ENCODE peak calls at places on chromosomes 12 and 14, in four cellular contexts. One of them, this sample, is unnamed.

GRCh38 chr12:53560386-53560785 is 53.1 kb upstream of the NPFF start:
- DNase-seq in coronary artery: no peak
- DNase-seq in dorsolateral prefrontal cortex: no peak
- DNase-seq in tibial artery: no peak
- DNase-seq in this sample: no peak

GRCh38 chr14:67665886-67666285 is 8.5 kb downstream of the VTI1B start:
- DNase-seq in dorsolateral prefrontal cortex: no peak
- DNase-seq in coronary artery: no peak
- DNase-seq in tibial artery: no peak
- DNase-seq in this sample: no peak

GRCh38 chr14:105525861-105526780 is at the start of gene TMEM121:
- DNase-seq in coronary artery: no peak
- DNase-seq in dorsolateral prefrontal cortex: no peak
- DNase-seq in tibial artery: peak; percentile 64
- DNase-seq in this sample: peak; percentile 59

GRCh38 chr12:4045433-4045760 is 172.2 kb upstream of the PARP11 start:
- DNase-seq in dorsolateral prefrontal cortex: no peak
- DNase-seq in coronary artery: no peak
- DNase-seq in tibial artery: no peak
- DNase-seq in this sample: no peak

GRCh38 chr12:98838282-98838681 is 193.2 kb downstream of the APAF1 start:
- DNase-seq in dorsolateral prefrontal cortex: no peak
- DNase-seq in tibial artery: no peak
- DNase-seq in coronary artery: no peak
- DNase-seq in this sample: no peak

GRCh38 chr14:54567224-54567633 is 301 bp downstream of the SAMD4A start:
- DNase-seq in coronary artery: no peak
- DNase-seq in dorsolateral prefrontal cortex: no peak
- DNase-seq in tibial artery: no peak
- DNase-seq in this sample: no peak

GRCh38 chr12:66693901-66694513 is 15.1 kb upstream of the GRIP1 start:
- DNase-seq in coronary artery: no peak
- DNase-seq in tibial artery: no peak
- DNase-seq in dorsolateral prefrontal cortex: no peak
- DNase-seq in this sample: no peak

GRCh38 chr12:71972441-71973074 is 33.9 kb downstream of the TPH2 start:
- DNase-seq in dorsolateral prefrontal cortex: no peak
- DNase-seq in tibial artery: no peak
- DNase-seq in coronary artery: no peak
- DNase-seq in this sample: no peak

GRCh38 chr12:51823875-51824565 is 24.5 kb downstream of the FIGNL2 start:
- DNase-seq in coronary artery: no peak
- DNase-seq in dorsolateral prefrontal cortex: no peak
- DNase-seq in tibial artery: no peak
- DNase-seq in this sample: no peak

GRCh38 chr14:21068521-21069387 is 1.4 kb upstream of the ARHGEF40 start:
- DNase-seq in coronary artery: no peak
- DNase-seq in tibial artery: peak; percentile 77
- DNase-seq in dorsolateral prefrontal cortex: no peak
- DNase-seq in this sample: no peak

GRCh38 chr14:56390859-56391258 is 188.7 kb upstream of the TMEM260 start:
- DNase-seq in dorsolateral prefrontal cortex: no peak
- DNase-seq in coronary artery: no peak
- DNase-seq in tibial artery: no peak
- DNase-seq in this sample: no peak

GRCh38 chr12:5586201-5586600 is 154.3 kb downstream of the NTF3 start:
- DNase-seq in dorsolateral prefrontal cortex: no peak
- DNase-seq in tibial artery: no peak
- DNase-seq in coronary artery: no peak
- DNase-seq in this sample: no peak

GRCh38 chr12:46921048-46921753 is 95.4 kb upstream of the SLC38A4 start:
- DNase-seq in tibial artery: no peak
- DNase-seq in dorsolateral prefrontal cortex: no peak
- DNase-seq in coronary artery: no peak
- DNase-seq in this sample: no peak

GRCh38 chr14:28161040-28161439 is 605.5 kb upstream of the FOXG1 start:
- DNase-seq in tibial artery: no peak
- DNase-seq in dorsolateral prefrontal cortex: no peak
- DNase-seq in coronary artery: no peak
- DNase-seq in this sample: no peak

GRCh38 chr14:91058017-91058675 is 2.3 kb downstream of the RPS6KA5 start:
- DNase-seq in coronary artery: no peak
- DNase-seq in dorsolateral prefrontal cortex: no peak
- DNase-seq in tibial artery: no peak
- DNase-seq in this sample: no peak

GRCh38 chr12:109065154-109065852 is 12.9 kb downstream of the USP30 start:
- DNase-seq in tibial artery: no peak
- DNase-seq in dorsolateral prefrontal cortex: no peak
- DNase-seq in coronary artery: no peak
- DNase-seq in this sample: no peak

GRCh38 chr14:89936654-89937185 is 17.8 kb downstream of the EFCAB11 start:
- DNase-seq in dorsolateral prefrontal cortex: no peak
- DNase-seq in coronary artery: no peak
- DNase-seq in tibial artery: no peak
- DNase-seq in this sample: no peak

GRCh38 chr12:55614764-55615163 is 21.9 kb upstream of the OR10P1 start:
- DNase-seq in dorsolateral prefrontal cortex: no peak
- DNase-seq in tibial artery: no peak
- DNase-seq in coronary artery: no peak
- DNase-seq in this sample: no peak

GRCh38 chr12:84166812-84167211 is 745.8 kb downstream of the SLC6A15 start:
- DNase-seq in coronary artery: no peak
- DNase-seq in tibial artery: no peak
- DNase-seq in dorsolateral prefrontal cortex: no peak
- DNase-seq in this sample: no peak

GRCh38 chr12:108299980-108300696 is 39.0 kb downstream of the CMKLR1 start:
- DNase-seq in coronary artery: no peak
- DNase-seq in dorsolateral prefrontal cortex: no peak
- DNase-seq in tibial artery: peak; percentile 39
- DNase-seq in this sample: no peak

GRCh38 chr12:114744696-114745095 is 60.7 kb upstream of the TBX3 start:
- DNase-seq in dorsolateral prefrontal cortex: no peak
- DNase-seq in coronary artery: no peak
- DNase-seq in tibial artery: no peak
- DNase-seq in this sample: no peak

GRCh38 chr12:1281683-1282366 is 290.8 kb downstream of the ERC1 start:
- DNase-seq in dorsolateral prefrontal cortex: no peak
- DNase-seq in coronary artery: no peak
- DNase-seq in tibial artery: no peak
- DNase-seq in this sample: no peak

GRCh38 chr12:65496617-65497016 is 218.1 kb downstream of the MSRB3 start:
- DNase-seq in coronary artery: no peak
- DNase-seq in dorsolateral prefrontal cortex: no peak
- DNase-seq in tibial artery: no peak
- DNase-seq in this sample: no peak

GRCh38 chr12:115306380-115306779 is 622.4 kb upstream of the TBX3 start:
- DNase-seq in tibial artery: no peak
- DNase-seq in dorsolateral prefrontal cortex: no peak
- DNase-seq in coronary artery: no peak
- DNase-seq in this sample: no peak

GRCh38 chr12:59040651-59041050 is 120.3 kb upstream of the LRIG3 start:
- DNase-seq in tibial artery: no peak
- DNase-seq in coronary artery: no peak
- DNase-seq in dorsolateral prefrontal cortex: no peak
- DNase-seq in this sample: no peak

GRCh38 chr12:18837025-18837424 is 99.1 kb downstream of the CAPZA3 start:
- DNase-seq in dorsolateral prefrontal cortex: no peak
- DNase-seq in tibial artery: no peak
- DNase-seq in coronary artery: no peak
- DNase-seq in this sample: no peak

GRCh38 chr14:95319312-95320075 is at the start of gene CLMN:
- DNase-seq in tibial artery: no peak
- DNase-seq in coronary artery: no peak
- DNase-seq in dorsolateral prefrontal cortex: no peak
- DNase-seq in this sample: peak; percentile 75

GRCh38 chr12:106736051-106736957 is 38.2 kb upstream of the RIC8B start:
- DNase-seq in tibial artery: no peak
- DNase-seq in coronary artery: no peak
- DNase-seq in dorsolateral prefrontal cortex: no peak
- DNase-seq in this sample: no peak

GRCh38 chr14:37399517-37399916 is 195.5 kb downstream of the FOXA1 start:
- DNase-seq in dorsolateral prefrontal cortex: no peak
- DNase-seq in tibial artery: no peak
- DNase-seq in coronary artery: no peak
- DNase-seq in this sample: no peak

GRCh38 chr14:92861856-92862807 is 60.8 kb upstream of the CHGA start:
- DNase-seq in coronary artery: no peak
- DNase-seq in dorsolateral prefrontal cortex: no peak
- DNase-seq in tibial artery: no peak
- DNase-seq in this sample: no peak

GRCh38 chr14:20606902-20607242 is 15.7 kb upstream of the RNASE12 start:
- DNase-seq in tibial artery: no peak
- DNase-seq in coronary artery: no peak
- DNase-seq in dorsolateral prefrontal cortex: no peak
- DNase-seq in this sample: no peak

GRCh38 chr12:47767197-47767724 is 5.8 kb upstream of the SLC48A1 start:
- DNase-seq in tibial artery: no peak
- DNase-seq in coronary artery: no peak
- DNase-seq in dorsolateral prefrontal cortex: peak; percentile 54
- DNase-seq in this sample: no peak

GRCh38 chr12:47903151-47903611 is 1.6 kb downstream of the VDR start:
- DNase-seq in tibial artery: peak; percentile 68
- DNase-seq in coronary artery: no peak
- DNase-seq in dorsolateral prefrontal cortex: no peak
- DNase-seq in this sample: no peak

DNA sequence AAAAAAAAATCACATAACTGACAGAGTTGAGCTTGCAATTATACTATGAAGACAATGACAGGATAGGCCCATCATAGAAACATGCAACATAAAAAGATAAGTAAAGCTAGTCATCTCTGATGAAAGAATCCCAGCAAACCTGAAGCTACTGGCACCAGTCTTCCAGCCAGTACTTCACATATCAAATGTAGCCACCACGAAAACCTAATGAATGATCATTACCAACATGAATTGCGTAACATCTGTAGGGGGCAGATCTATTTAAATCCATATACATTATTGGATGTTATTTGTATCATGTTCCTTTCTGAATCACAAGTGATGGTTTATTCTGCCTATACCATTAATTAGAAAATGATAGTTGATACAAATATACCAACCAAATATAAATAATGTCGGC is 73.9 kb downstream of the BCAT1 start:
- DNase-seq in coronary artery: no peak
- DNase-seq in tibial artery: no peak
- DNase-seq in dorsolateral prefrontal cortex: no peak
- DNase-seq in this sample: no peak
- H3K27ac ChIP-seq in coronary artery: no peak overlapping the region
- H3K27ac ChIP-seq in tibial artery: no peak overlapping the region
- H3K27ac ChIP-seq in dorsolateral prefrontal cortex: no peak overlapping the region
- H3K27ac ChIP-seq in this sample: no peak overlapping the region

GRCh38 chr14:88929656-88930436 is 105.4 kb downstream of the TTC8 start:
- DNase-seq in dorsolateral prefrontal cortex: no peak
- DNase-seq in tibial artery: no peak
- DNase-seq in coronary artery: no peak
- DNase-seq in this sample: no peak
- TF ChIP-seq CTCF in dorsolateral prefrontal cortex: no peak
- TF ChIP-seq CTCF in tibial artery: no peak
- TF ChIP-seq CTCF in coronary artery: no peak
- TF ChIP-seq CTCF in this sample: no peak

GRCh38 chr12:99915251-99916082 is 69.3 kb downstream of the ANKS1B start:
- DNase-seq in tibial artery: no peak
- DNase-seq in coronary artery: no peak
- DNase-seq in dorsolateral prefrontal cortex: no peak
- DNase-seq in this sample: no peak

GRCh38 chr12:99911076-99911475 is 73.7 kb downstream of the ANKS1B start:
- DNase-seq in dorsolateral prefrontal cortex: no peak
- DNase-seq in tibial artery: peak; percentile 67
- DNase-seq in coronary artery: peak; percentile 75
- DNase-seq in this sample: no peak

GRCh38 chr12:99914206-99914605 is 70.5 kb downstream of the ANKS1B start:
- DNase-seq in coronary artery: no peak
- DNase-seq in dorsolateral prefrontal cortex: no peak
- DNase-seq in tibial artery: no peak
- DNase-seq in this sample: no peak

GRCh38 chr12:99910342-99910741 is 74.4 kb downstream of the ANKS1B start:
- DNase-seq in dorsolateral prefrontal cortex: no peak
- DNase-seq in tibial artery: no peak
- DNase-seq in coronary artery: no peak
- DNase-seq in this sample: no peak

GRCh38 chr12:99911967-99912366 is 72.8 kb downstream of the ANKS1B start:
- DNase-seq in coronary artery: no peak
- DNase-seq in tibial artery: no peak
- DNase-seq in dorsolateral prefrontal cortex: no peak
- DNase-seq in this sample: no peak
- H3K4me3 ChIP-seq in coronary artery: peak overlapping the region; percentile 55
- H3K4me3 ChIP-seq in tibial artery: peak overlapping the region; percentile 46
- H3K4me3 ChIP-seq in dorsolateral prefrontal cortex: no peak overlapping the region
- H3K4me3 ChIP-seq in this sample: no peak overlapping the region

GRCh38 chr12:20382117-20382516 is 13.8 kb downstream of the PDE3A start:
- DNase-seq in dorsolateral prefrontal cortex: no peak
- DNase-seq in tibial artery: no peak
- DNase-seq in coronary artery: no peak
- DNase-seq in this sample: no peak

GRCh38 chr12:20372326-20373097 is 4.2 kb downstream of the PDE3A start:
- DNase-seq in coronary artery: no peak
- DNase-seq in dorsolateral prefrontal cortex: no peak
- DNase-seq in tibial artery: no peak
- DNase-seq in this sample: no peak

GRCh38 chr12:20377750-20378149 is 9.4 kb downstream of the PDE3A start:
- DNase-seq in tibial artery: no peak
- DNase-seq in coronary artery: no peak
- DNase-seq in dorsolateral prefrontal cortex: no peak
- DNase-seq in this sample: no peak

GRCh38 chr12:20374775-20375174 is 6.4 kb downstream of the PDE3A start:
- DNase-seq in tibial artery: no peak
- DNase-seq in coronary artery: no peak
- DNase-seq in dorsolateral prefrontal cortex: no peak
- DNase-seq in this sample: no peak

GRCh38 chr12:20376984-20377383 is 8.6 kb downstream of the PDE3A start:
- DNase-seq in dorsolateral prefrontal cortex: no peak
- DNase-seq in coronary artery: no peak
- DNase-seq in tibial artery: no peak
- DNase-seq in this sample: no peak
- H3K27ac ChIP-seq in dorsolateral prefrontal cortex: no peak overlapping the region
- H3K27ac ChIP-seq in coronary artery: peak overlapping the region; percentile 22
- H3K27ac ChIP-seq in tibial artery: peak overlapping the region; percentile 90
- H3K27ac ChIP-seq in this sample: no peak overlapping the region